ENCODE peak calls at places on chromosomes 2 and 18, in four cellular contexts. L, Z, R and K are unnamed samples.

GRCh38 chr2:239727182-239727775 is 297.9 kb downstream of the NDUFA10 start:
- DNase-seq in Z (no peak), L (no peak), R (no peak), K (no peak)

GRCh38 chr2:161165811-161166210 is 5.6 kb downstream of the TANK start:
- DNase-seq in Z (no peak), R (no peak), L (no peak), K (no peak)

GRCh38 chr2:130808482-130809268 is 28.0 kb upstream of the ARHGEF4 start:
- DNase-seq in Z (no peak), L (no peak), R (no peak), K (peak)

GRCh38 chr2:197137234-197137633 is 173.3 kb downstream of the ANKRD44 start:
- DNase-seq in R (peak), L (no peak), Z (no peak), K (peak)

GRCh38 chr18:74990563-74991081 is 218.3 kb downstream of the PTGR3 start:
- DNase-seq in L (no peak), R (no peak), Z (no peak), K (peak)

GRCh38 chr2:198968585-198968984 is 489.2 kb downstream of the SATB2 start:
- DNase-seq in L (no peak), Z (no peak), R (no peak), K (no peak)

GRCh38 chr2:113965644-113966043 is 75.8 kb downstream of the ACTR3 start:
- DNase-seq in L (peak), R (no peak), Z (peak), K (peak)

GRCh38 chr18:72991379-72991778 is 123.6 kb upstream of the NETO1 start:
- DNase-seq in R (no peak), L (no peak), Z (no peak), K (no peak)

GRCh38 chr2:8623576-8623957 is 58.3 kb upstream of the ID2 start:
- DNase-seq in R (no peak), L (no peak), Z (no peak), K (no peak)